ENCODE peak calls at places on chromosomes 7 and 10, in seven cellular contexts. One of them, this sample, is unnamed.

GRCh38 chr10:73923935-73924598 is 13.1 kb downstream of the PLAU start:
- DNase-seq in RWPE1: no peak
- DNase-seq in Calu3: no peak
- DNase-seq in thyroid gland: no peak
- DNase-seq in chondrocyte: peak
- DNase-seq in Panc1: no peak
- DNase-seq in GM13977: no peak
- DNase-seq in this sample: no peak

GRCh38 chr10:69800109-69800508 is 1.6 kb upstream of the COL13A1 start:
- DNase-seq in RWPE1: peak
- DNase-seq in Calu3: peak
- DNase-seq in thyroid gland: peak
- DNase-seq in chondrocyte: no peak
- DNase-seq in Panc1: no peak
- DNase-seq in GM13977: no peak
- DNase-seq in this sample: peak

GRCh38 chr10:99234067-99234738 is 1.4 kb downstream of the HPSE2 start:
- DNase-seq in RWPE1: peak
- DNase-seq in Calu3: peak
- DNase-seq in thyroid gland: peak
- DNase-seq in chondrocyte: no peak
- DNase-seq in Panc1: no peak
- DNase-seq in GM13977: peak
- DNase-seq in this sample: no peak

GRCh38 chr10:124401633-124402032 is 17.1 kb downstream of the OAT start:
- DNase-seq in RWPE1: no peak
- DNase-seq in Calu3: no peak
- DNase-seq in thyroid gland: no peak
- DNase-seq in chondrocyte: no peak
- DNase-seq in Panc1: no peak
- DNase-seq in GM13977: no peak
- DNase-seq in this sample: no peak

GRCh38 chr10:97974108-97974507 is 56.3 kb downstream of the CRTAC1 start:
- DNase-seq in RWPE1: no peak
- DNase-seq in Calu3: no peak
- DNase-seq in thyroid gland: no peak
- DNase-seq in chondrocyte: no peak
- DNase-seq in Panc1: no peak
- DNase-seq in GM13977: no peak
- DNase-seq in this sample: no peak

GRCh38 chr7:69282941-69283340 is 315.3 kb upstream of the AUTS2 start:
- DNase-seq in RWPE1: no peak
- DNase-seq in Calu3: no peak
- DNase-seq in thyroid gland: no peak
- DNase-seq in chondrocyte: no peak
- DNase-seq in Panc1: no peak
- DNase-seq in GM13977: no peak
- DNase-seq in this sample: no peak

GRCh38 chr10:85919358-85920022 is 447.1 kb downstream of the GRID1 start:
- DNase-seq in RWPE1: no peak
- DNase-seq in Calu3: no peak
- DNase-seq in thyroid gland: peak
- DNase-seq in chondrocyte: no peak
- DNase-seq in Panc1: no peak
- DNase-seq in GM13977: no peak
- DNase-seq in this sample: no peak

GRCh38 chr10:125640609-125641008 is 42.4 kb downstream of the TEX36 start:
- DNase-seq in RWPE1: no peak
- DNase-seq in Calu3: no peak
- DNase-seq in thyroid gland: no peak
- DNase-seq in chondrocyte: no peak
- DNase-seq in Panc1: no peak
- DNase-seq in GM13977: no peak
- DNase-seq in this sample: no peak

GRCh38 chr7:132145063-132145462 is 431.2 kb downstream of the PLXNA4 start:
- DNase-seq in RWPE1: no peak
- DNase-seq in Calu3: no peak
- DNase-seq in thyroid gland: no peak
- DNase-seq in chondrocyte: no peak
- DNase-seq in Panc1: no peak
- DNase-seq in GM13977: no peak
- DNase-seq in this sample: no peak

GRCh38 chr10:96703358-96703757 is 17.0 kb downstream of the PIK3AP1 start:
- DNase-seq in RWPE1: no peak
- DNase-seq in Calu3: no peak
- DNase-seq in thyroid gland: no peak
- DNase-seq in chondrocyte: no peak
- DNase-seq in Panc1: no peak
- DNase-seq in GM13977: no peak
- DNase-seq in this sample: no peak

GRCh38 chr7:157474685-157475084 is 137.9 kb downstream of the DNAJB6 start:
- DNase-seq in RWPE1: no peak
- DNase-seq in Calu3: peak
- DNase-seq in thyroid gland: no peak
- DNase-seq in chondrocyte: no peak
- DNase-seq in Panc1: no peak
- DNase-seq in GM13977: no peak
- DNase-seq in this sample: peak

GRCh38 chr10:15118615-15119014 is 21.5 kb downstream of the RPP38 start:
- DNase-seq in RWPE1: no peak
- DNase-seq in Calu3: no peak
- DNase-seq in thyroid gland: no peak
- DNase-seq in chondrocyte: no peak
- DNase-seq in Panc1: no peak
- DNase-seq in GM13977: no peak
- DNase-seq in this sample: no peak

GRCh38 chr10:78109210-78109609 is 75.5 kb downstream of the RPS24 start:
- DNase-seq in RWPE1: no peak
- DNase-seq in Calu3: no peak
- DNase-seq in thyroid gland: no peak
- DNase-seq in chondrocyte: no peak
- DNase-seq in Panc1: no peak
- DNase-seq in GM13977: no peak
- DNase-seq in this sample: no peak

GRCh38 chr7:44189286-44189992 is at the start of gene GCK:
- DNase-seq in RWPE1: no peak
- DNase-seq in Calu3: no peak
- DNase-seq in thyroid gland: peak
- DNase-seq in chondrocyte: no peak
- DNase-seq in Panc1: no peak
- DNase-seq in GM13977: no peak
- DNase-seq in this sample: no peak

GRCh38 chr10:124671486-124672075 is 72.6 kb downstream of the FAM53B start:
- DNase-seq in RWPE1: peak
- DNase-seq in Calu3: no peak
- DNase-seq in thyroid gland: peak
- DNase-seq in chondrocyte: no peak
- DNase-seq in Panc1: no peak
- DNase-seq in GM13977: no peak
- DNase-seq in this sample: peak

GRCh38 chr10:51800725-51801455 is 101.5 kb upstream of the CSTF2T start:
- DNase-seq in RWPE1: no peak
- DNase-seq in Calu3: no peak
- DNase-seq in thyroid gland: no peak
- DNase-seq in chondrocyte: no peak
- DNase-seq in Panc1: no peak
- DNase-seq in GM13977: no peak
- DNase-seq in this sample: no peak

GRCh38 chr10:62813981-62814380 is 2.2 kb downstream of the EGR2 start:
- DNase-seq in RWPE1: no peak
- DNase-seq in Calu3: no peak
- DNase-seq in thyroid gland: no peak
- DNase-seq in chondrocyte: no peak
- DNase-seq in Panc1: no peak
- DNase-seq in GM13977: no peak
- DNase-seq in this sample: no peak

GRCh38 chr7:2959828-2960599 is 83.7 kb downstream of the CARD11 start:
- DNase-seq in RWPE1: no peak
- DNase-seq in Calu3: no peak
- DNase-seq in thyroid gland: no peak
- DNase-seq in chondrocyte: peak
- DNase-seq in Panc1: no peak
- DNase-seq in GM13977: no peak
- DNase-seq in this sample: no peak

GRCh38 chr7:148722340-148723165 is 23.9 kb downstream of the CUL1 start:
- DNase-seq in RWPE1: no peak
- DNase-seq in Calu3: no peak
- DNase-seq in thyroid gland: peak
- DNase-seq in chondrocyte: no peak
- DNase-seq in Panc1: no peak
- DNase-seq in GM13977: no peak
- DNase-seq in this sample: no peak

GRCh38 chr7:154640266-154640865 is 362.6 kb downstream of the PAXIP1 start:
- DNase-seq in RWPE1: no peak
- DNase-seq in Calu3: no peak
- DNase-seq in thyroid gland: no peak
- DNase-seq in chondrocyte: no peak
- DNase-seq in Panc1: no peak
- DNase-seq in GM13977: no peak
- DNase-seq in this sample: no peak

GRCh38 chr7:45031829-45032228 is 31.8 kb downstream of the CCM2 start:
- DNase-seq in RWPE1: no peak
- DNase-seq in Calu3: no peak
- DNase-seq in thyroid gland: no peak
- DNase-seq in chondrocyte: peak
- DNase-seq in Panc1: no peak
- DNase-seq in GM13977: no peak
- DNase-seq in this sample: no peak

GRCh38 chr7:30596043-30596641 is 1.5 kb downstream of the GARS1 start:
- DNase-seq in RWPE1: peak
- DNase-seq in Calu3: peak
- DNase-seq in thyroid gland: no peak
- DNase-seq in chondrocyte: no peak
- DNase-seq in Panc1: peak
- DNase-seq in GM13977: peak
- DNase-seq in this sample: peak
- TF ChIP-seq CTCF in RWPE1: no peak
- TF ChIP-seq CTCF in Calu3: peak
- TF ChIP-seq CTCF in thyroid gland: no peak
- TF ChIP-seq CTCF in chondrocyte: peak
- TF ChIP-seq CTCF in Panc1: no peak
- TF ChIP-seq CTCF in GM13977: no peak
- TF ChIP-seq CTCF in this sample: no peak

GRCh38 chr7:139559364-139560105 is 36.0 kb downstream of the CLEC2L start:
- DNase-seq in RWPE1: no peak
- DNase-seq in Calu3: no peak
- DNase-seq in thyroid gland: no peak
- DNase-seq in chondrocyte: no peak
- DNase-seq in Panc1: no peak
- DNase-seq in GM13977: no peak
- DNase-seq in this sample: no peak

GRCh38 chr7:139560678-139561077 is 37.2 kb downstream of the CLEC2L start:
- DNase-seq in RWPE1: no peak
- DNase-seq in Calu3: no peak
- DNase-seq in thyroid gland: no peak
- DNase-seq in chondrocyte: no peak
- DNase-seq in Panc1: no peak
- DNase-seq in GM13977: no peak
- DNase-seq in this sample: no peak

GRCh38 chr7:139560199-139560598 is 36.7 kb downstream of the CLEC2L start:
- DNase-seq in RWPE1: no peak
- DNase-seq in Calu3: no peak
- DNase-seq in thyroid gland: no peak
- DNase-seq in chondrocyte: no peak
- DNase-seq in Panc1: no peak
- DNase-seq in GM13977: no peak
- DNase-seq in this sample: no peak

GRCh38 chr7:139562491-139562890 is 39.0 kb downstream of the CLEC2L start:
- DNase-seq in RWPE1: no peak
- DNase-seq in Calu3: no peak
- DNase-seq in thyroid gland: no peak
- DNase-seq in chondrocyte: no peak
- DNase-seq in Panc1: no peak
- DNase-seq in GM13977: no peak
- DNase-seq in this sample: no peak

GRCh38 chr7:139557857-139558581 is 34.5 kb downstream of the CLEC2L start:
- DNase-seq in RWPE1: no peak
- DNase-seq in Calu3: no peak
- DNase-seq in thyroid gland: no peak
- DNase-seq in chondrocyte: no peak
- DNase-seq in Panc1: no peak
- DNase-seq in GM13977: no peak
- DNase-seq in this sample: no peak
- TF ChIP-seq CTCF in RWPE1: no peak
- TF ChIP-seq CTCF in Calu3: no peak
- TF ChIP-seq CTCF in thyroid gland: no peak
- TF ChIP-seq CTCF in chondrocyte: no peak
- TF ChIP-seq CTCF in Panc1: no peak
- TF ChIP-seq CTCF in GM13977: no peak
- TF ChIP-seq CTCF in this sample: no peak

DNA sequence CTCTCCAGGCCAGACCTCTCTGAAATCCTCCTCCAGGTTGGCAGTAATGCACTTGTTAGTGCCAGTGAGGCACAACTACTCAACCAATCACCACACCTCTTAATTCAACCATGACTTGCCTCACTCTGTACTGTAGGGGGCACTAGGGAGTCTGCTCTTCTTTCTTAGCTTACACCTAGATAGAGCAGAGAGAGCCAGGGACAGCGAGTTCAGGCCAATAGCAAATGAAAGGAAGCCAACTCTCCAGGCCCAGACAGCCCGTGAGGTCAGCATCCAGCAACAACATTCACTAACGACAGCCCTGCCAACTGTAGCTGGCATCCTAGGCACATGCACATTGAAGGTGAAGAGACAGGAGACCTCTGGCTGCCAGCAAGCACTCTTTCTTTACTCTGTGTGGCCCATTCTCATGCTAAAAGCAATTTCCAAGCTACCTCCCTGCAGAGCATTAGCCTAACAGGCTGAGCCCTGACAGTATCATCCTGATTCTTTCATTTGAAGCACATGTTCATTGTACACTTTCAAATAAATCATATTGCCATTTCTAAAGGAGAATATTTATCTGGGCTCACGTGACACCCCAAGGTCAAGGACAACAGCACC is 136.3 kb downstream of the DPY19L1 start:
- DNase-seq in RWPE1: no peak
- DNase-seq in Calu3: no peak
- DNase-seq in thyroid gland: no peak
- DNase-seq in chondrocyte: no peak
- DNase-seq in Panc1: no peak
- DNase-seq in GM13977: peak
- DNase-seq in this sample: peak
- TF ChIP-seq CTCF in RWPE1: no peak
- TF ChIP-seq CTCF in Calu3: peak
- TF ChIP-seq CTCF in thyroid gland: no peak
- TF ChIP-seq CTCF in chondrocyte: peak
- TF ChIP-seq CTCF in Panc1: peak
- TF ChIP-seq CTCF in GM13977: peak
- TF ChIP-seq CTCF in this sample: peak

DNA sequence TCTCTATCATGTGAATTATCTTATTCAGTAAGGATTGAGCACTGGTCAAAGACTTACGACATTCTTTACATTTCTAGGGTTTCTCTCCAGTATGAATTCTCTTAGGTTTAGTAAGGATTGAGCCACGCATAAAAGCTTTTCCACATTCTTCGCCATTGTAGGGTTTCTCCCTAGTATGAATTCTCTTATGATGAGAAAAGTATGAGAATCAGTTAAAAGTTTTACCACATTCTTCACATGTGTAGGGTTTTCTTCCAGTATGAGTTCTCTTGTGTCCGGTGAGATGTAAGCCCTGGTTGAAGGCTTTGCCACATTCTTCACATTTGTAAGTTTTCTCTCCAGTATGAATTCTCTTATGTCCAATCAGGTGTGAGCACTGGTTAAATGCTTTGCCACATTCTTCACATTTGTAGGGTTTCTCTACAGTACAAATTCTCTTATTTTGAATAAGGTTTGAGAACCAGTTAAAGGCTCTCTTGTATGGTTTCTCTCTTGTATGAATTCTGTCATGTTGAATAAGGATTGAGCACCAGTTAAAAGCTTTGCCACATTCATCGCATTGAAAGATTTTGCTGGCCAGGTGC is 445.9 kb downstream of the ZNF479 start:
- DNase-seq in RWPE1: no peak
- DNase-seq in Calu3: no peak
- DNase-seq in thyroid gland: no peak
- DNase-seq in chondrocyte: no peak
- DNase-seq in Panc1: no peak
- DNase-seq in GM13977: no peak
- DNase-seq in this sample: no peak
- TF ChIP-seq CTCF in RWPE1: no peak
- TF ChIP-seq CTCF in Calu3: no peak
- TF ChIP-seq CTCF in thyroid gland: no peak
- TF ChIP-seq CTCF in chondrocyte: no peak
- TF ChIP-seq CTCF in Panc1: no peak
- TF ChIP-seq CTCF in GM13977: no peak
- TF ChIP-seq CTCF in this sample: no peak